ENCODE peak calls at places on chromosomes 7 and 10, in five cellular contexts. One of them, this sample, is unnamed.

GRCh38 chr10:35041502-35041879 is 48.6 kb downstream of the CUL2 start:
- DNase-seq in HepG2: no peak
- DNase-seq in B cell: no peak
- DNase-seq in psoas muscle: no peak
- DNase-seq in H9: no peak
- DNase-seq in this sample: no peak

GRCh38 chr7:157792241-157792950 is 455.6 kb downstream of the DNAJB6 start:
- DNase-seq in psoas muscle: no peak
- DNase-seq in B cell: no peak
- DNase-seq in H9: no peak
- DNase-seq in HepG2: no peak
- DNase-seq in this sample: no peak

GRCh38 chr7:155918720-155919399 is 106.6 kb upstream of the SHH start:
- DNase-seq in B cell: no peak
- DNase-seq in psoas muscle: no peak
- DNase-seq in H9: no peak
- DNase-seq in HepG2: peak
- DNase-seq in this sample: no peak

GRCh38 chr7:636396-636795 is 90.1 kb upstream of the DNAAF5 start:
- DNase-seq in B cell: peak
- DNase-seq in H9: no peak
- DNase-seq in HepG2: peak
- DNase-seq in psoas muscle: no peak
- DNase-seq in this sample: peak

GRCh38 chr10:102770792-102771191 is 27.0 kb downstream of the WBP1L start:
- DNase-seq in psoas muscle: no peak
- DNase-seq in HepG2: peak
- DNase-seq in H9: no peak
- DNase-seq in B cell: no peak
- DNase-seq in this sample: no peak

GRCh38 chr10:48466611-48467240 is 138.1 kb downstream of the ARHGAP22 start:
- DNase-seq in H9: peak
- DNase-seq in HepG2: no peak
- DNase-seq in B cell: no peak
- DNase-seq in psoas muscle: no peak
- DNase-seq in this sample: no peak

GRCh38 chr7:24463474-24463873 is 109.8 kb upstream of the PALS2 start:
- DNase-seq in B cell: no peak
- DNase-seq in HepG2: no peak
- DNase-seq in psoas muscle: no peak
- DNase-seq in H9: no peak
- DNase-seq in this sample: no peak

GRCh38 chr10:71371750-71372166 is 25.0 kb upstream of the CDH23 start:
- DNase-seq in psoas muscle: no peak
- DNase-seq in B cell: no peak
- DNase-seq in HepG2: no peak
- DNase-seq in H9: no peak
- DNase-seq in this sample: no peak

GRCh38 chr7:157638563-157638962 is 301.8 kb downstream of the DNAJB6 start:
- DNase-seq in H9: no peak
- DNase-seq in B cell: no peak
- DNase-seq in psoas muscle: no peak
- DNase-seq in HepG2: no peak
- DNase-seq in this sample: no peak

GRCh38 chr10:70801854-70802253 is 13.9 kb upstream of the SGPL1 start:
- DNase-seq in psoas muscle: no peak
- DNase-seq in H9: no peak
- DNase-seq in HepG2: no peak
- DNase-seq in B cell: no peak
- DNase-seq in this sample: no peak

GRCh38 chr7:71050492-71050891 is 81.5 kb upstream of the GALNT17 start:
- DNase-seq in B cell: no peak
- DNase-seq in HepG2: no peak
- DNase-seq in psoas muscle: no peak
- DNase-seq in H9: no peak
- DNase-seq in this sample: no peak

GRCh38 chr10:122795924-122796323 is 49.7 kb downstream of the CUZD1 start:
- DNase-seq in H9: no peak
- DNase-seq in HepG2: no peak
- DNase-seq in B cell: no peak
- DNase-seq in psoas muscle: no peak
- DNase-seq in this sample: no peak

GRCh38 chr10:126012485-126012884 is 116.1 kb downstream of the FANK1 start:
- DNase-seq in HepG2: no peak
- DNase-seq in H9: no peak
- DNase-seq in psoas muscle: no peak
- DNase-seq in B cell: no peak
- DNase-seq in this sample: no peak

GRCh38 chr10:13450078-13450477 is 78.7 kb downstream of the BEND7 start:
- DNase-seq in psoas muscle: no peak
- DNase-seq in H9: no peak
- DNase-seq in B cell: no peak
- DNase-seq in HepG2: no peak
- DNase-seq in this sample: no peak

GRCh38 chr7:100867796-100868485 is 754 bp downstream of the TRIP6 start:
- DNase-seq in B cell: no peak
- DNase-seq in H9: peak
- DNase-seq in psoas muscle: no peak
- DNase-seq in HepG2: no peak
- DNase-seq in this sample: peak

GRCh38 chr7:129522088-129522970 is 20.0 kb downstream of the SMKR1 start:
- DNase-seq in H9: peak
- DNase-seq in psoas muscle: no peak
- DNase-seq in B cell: no peak
- DNase-seq in HepG2: no peak
- DNase-seq in this sample: no peak

GRCh38 chr10:80453392-80453714 is 757 bp upstream of the TSPAN14 start:
- DNase-seq in H9: peak
- DNase-seq in HepG2: no peak
- DNase-seq in B cell: no peak
- DNase-seq in psoas muscle: no peak
- DNase-seq in this sample: peak
- TF ChIP-seq CTCF in H9: peak
- TF ChIP-seq CTCF in HepG2: no peak
- TF ChIP-seq CTCF in B cell: no peak
- TF ChIP-seq CTCF in psoas muscle: no peak
- TF ChIP-seq CTCF in this sample: no peak

DNA sequence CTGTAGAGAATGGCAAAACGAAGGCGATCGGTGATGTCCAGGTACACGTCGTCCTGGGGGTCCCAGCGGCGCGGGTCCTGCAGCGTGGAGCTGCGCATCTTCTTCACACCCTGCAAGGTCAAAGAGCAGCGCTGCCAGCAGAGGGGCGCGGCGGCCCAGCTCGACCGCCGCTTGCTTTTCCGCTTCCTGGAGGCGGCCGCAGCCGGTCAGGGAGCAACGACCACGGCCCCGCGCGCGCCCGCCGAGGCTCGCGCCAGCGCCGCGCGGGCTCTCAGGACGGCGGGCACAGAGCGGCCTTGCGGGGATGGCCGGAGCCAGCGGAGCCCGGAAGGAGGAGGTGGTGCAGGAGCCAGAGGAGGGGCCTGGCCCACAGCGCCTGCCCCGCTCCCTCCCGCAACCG is 76.5 kb upstream of the CDC14C start:
- DNase-seq in psoas muscle: no peak
- DNase-seq in HepG2: no peak
- DNase-seq in H9: no peak
- DNase-seq in B cell: no peak
- DNase-seq in this sample: no peak
- TF ChIP-seq CTCF in psoas muscle: no peak
- TF ChIP-seq CTCF in HepG2: no peak
- TF ChIP-seq CTCF in H9: no peak
- TF ChIP-seq CTCF in B cell: no peak
- TF ChIP-seq CTCF in this sample: no peak

DNA sequence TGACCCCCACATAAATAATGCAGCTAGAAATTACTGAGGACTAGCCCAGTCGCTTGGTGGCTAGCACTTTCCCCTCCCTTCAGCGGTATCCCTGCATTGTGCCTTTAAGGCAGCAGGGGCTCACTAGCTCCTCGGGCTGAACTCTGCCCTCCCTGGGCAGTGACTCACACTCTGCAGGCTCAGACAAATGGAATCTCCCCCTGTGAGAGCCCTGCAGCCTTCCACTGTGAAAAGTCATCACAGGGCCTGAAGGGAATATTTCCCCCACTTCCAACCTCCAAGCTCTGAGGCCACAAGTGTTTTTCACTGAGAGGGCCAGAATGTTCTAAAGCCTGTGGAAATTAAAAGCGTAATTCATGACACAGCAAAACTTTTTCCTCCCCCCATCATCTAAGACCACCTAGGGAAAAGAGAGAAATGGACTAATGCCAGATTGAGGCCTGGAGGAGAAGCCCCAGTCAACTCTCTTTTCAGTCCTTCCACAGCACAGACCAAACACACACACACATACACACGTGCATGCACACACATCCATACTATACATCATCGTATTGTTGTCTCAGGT is 93.6 kb upstream of the COL1A2 start:
- DNase-seq in H9: peak
- DNase-seq in psoas muscle: peak
- DNase-seq in B cell: no peak
- DNase-seq in HepG2: peak
- DNase-seq in this sample: no peak
- TF ChIP-seq CTCF in H9: peak
- TF ChIP-seq CTCF in psoas muscle: no peak
- TF ChIP-seq CTCF in B cell: no peak
- TF ChIP-seq CTCF in HepG2: peak
- TF ChIP-seq CTCF in this sample: no peak

GRCh38 chr10:119651514-119652327 is 541 bp downstream of the BAG3 start:
- DNase-seq in H9: peak
- DNase-seq in B cell: peak
- DNase-seq in psoas muscle: peak
- DNase-seq in HepG2: no peak
- DNase-seq in this sample: peak

GRCh38 chr10:119653209-119653608 is 2.0 kb downstream of the BAG3 start:
- DNase-seq in HepG2: no peak
- DNase-seq in B cell: no peak
- DNase-seq in psoas muscle: no peak
- DNase-seq in H9: no peak
- DNase-seq in this sample: no peak

GRCh38 chr10:119654540-119654939 is 3.4 kb downstream of the BAG3 start:
- DNase-seq in B cell: no peak
- DNase-seq in H9: no peak
- DNase-seq in psoas muscle: peak
- DNase-seq in HepG2: peak
- DNase-seq in this sample: no peak

GRCh38 chr10:119650692-119651513 is at the start of gene BAG3:
- DNase-seq in H9: peak
- DNase-seq in B cell: peak
- DNase-seq in psoas muscle: peak
- DNase-seq in HepG2: peak
- DNase-seq in this sample: peak

GRCh38 chr10:119652361-119652760 is 1.2 kb downstream of the BAG3 start:
- DNase-seq in HepG2: peak
- DNase-seq in psoas muscle: no peak
- DNase-seq in B cell: no peak
- DNase-seq in H9: no peak
- DNase-seq in this sample: peak
- TF ChIP-seq CTCF in HepG2: peak
- TF ChIP-seq CTCF in psoas muscle: peak
- TF ChIP-seq CTCF in B cell: no peak
- TF ChIP-seq CTCF in H9: peak
- TF ChIP-seq CTCF in this sample: peak

DNA sequence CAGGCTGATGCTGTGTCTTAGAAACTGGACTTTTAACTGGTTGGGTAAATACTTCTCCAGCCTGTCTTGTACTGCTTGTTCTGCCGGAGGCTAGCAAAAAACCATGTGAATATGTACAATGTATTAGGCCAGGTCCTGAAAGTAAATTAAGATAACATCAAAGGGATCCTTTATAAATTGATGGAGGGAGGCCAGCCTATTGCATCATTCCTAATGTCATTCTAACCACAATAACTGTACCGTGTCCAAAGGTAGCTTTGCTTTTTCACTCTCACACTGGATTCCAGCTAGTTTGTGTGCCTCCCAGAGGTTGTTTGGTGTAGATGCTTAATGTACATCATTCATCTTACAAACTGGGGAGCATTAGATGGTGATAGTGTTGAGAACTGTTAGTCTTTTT is 91.2 kb upstream of the SEM1 start:
- DNase-seq in HepG2: peak
- DNase-seq in B cell: no peak
- DNase-seq in H9: no peak
- DNase-seq in psoas muscle: no peak
- DNase-seq in this sample: no peak
- TF ChIP-seq CTCF in HepG2: peak
- TF ChIP-seq CTCF in B cell: no peak
- TF ChIP-seq CTCF in H9: no peak
- TF ChIP-seq CTCF in psoas muscle: no peak
- TF ChIP-seq CTCF in this sample: no peak

DNA sequence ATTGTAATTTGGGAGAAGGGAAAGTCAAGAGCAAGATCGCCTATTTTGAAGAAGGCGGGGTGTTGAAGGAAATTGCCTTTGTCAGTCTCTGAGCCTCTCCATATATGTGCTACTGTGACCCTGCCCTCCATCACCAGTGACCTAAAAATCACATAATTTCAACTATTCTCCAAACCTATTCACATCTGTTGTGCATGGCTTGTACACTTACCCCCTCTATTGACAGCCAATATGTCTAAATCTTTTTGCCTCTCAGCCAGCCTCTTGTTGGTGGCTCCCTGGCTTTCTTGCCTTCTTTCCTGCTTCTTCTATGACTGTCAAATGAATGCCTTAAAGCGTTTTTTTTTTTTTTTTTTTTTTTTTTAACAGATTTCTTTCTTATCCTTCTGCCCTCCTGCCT is 295.6 kb downstream of the AUTS2 start:
- DNase-seq in psoas muscle: no peak
- DNase-seq in HepG2: no peak
- DNase-seq in B cell: no peak
- DNase-seq in H9: no peak
- DNase-seq in this sample: no peak
- TF ChIP-seq CTCF in psoas muscle: peak
- TF ChIP-seq CTCF in HepG2: peak
- TF ChIP-seq CTCF in B cell: peak
- TF ChIP-seq CTCF in H9: peak
- TF ChIP-seq CTCF in this sample: no peak